ENCODE peak calls at places on chromosome 15, in five cellular contexts. One of them, this sample, is unnamed.

GRCh38 chr15:71448688-71449114 is 333.4 kb downstream of the THSD4 start:
- DNase-seq in H1: peak; percentile 39
- DNase-seq in GM12878: no peak
- DNase-seq in K562: peak; percentile 32
- DNase-seq in SK-N-SH: peak; percentile 47
- DNase-seq in this sample: peak; percentile 51

GRCh38 chr15:64045774-64046346 is 425 bp downstream of the DAPK2 start:
- DNase-seq in H1: no peak
- DNase-seq in GM12878: no peak
- DNase-seq in K562: no peak
- DNase-seq in SK-N-SH: peak; percentile 89
- DNase-seq in this sample: no peak

GRCh38 chr15:40841741-40842140 is 2.1 kb upstream of the SPINT1 start:
- DNase-seq in H1: no peak
- DNase-seq in GM12878: no peak
- DNase-seq in K562: no peak
- DNase-seq in SK-N-SH: no peak
- DNase-seq in this sample: no peak

GRCh38 chr15:60346077-60346476 is 51.7 kb downstream of the ANXA2 start:
- DNase-seq in H1: no peak
- DNase-seq in GM12878: no peak
- DNase-seq in K562: no peak
- DNase-seq in SK-N-SH: no peak
- DNase-seq in this sample: no peak

GRCh38 chr15:41512512-41513281 is 930 bp downstream of the LTK start:
- DNase-seq in H1: no peak
- DNase-seq in GM12878: no peak
- DNase-seq in K562: peak; percentile 69
- DNase-seq in SK-N-SH: peak; percentile 75
- DNase-seq in this sample: no peak

GRCh38 chr15:41575282-41575681 is 16.3 kb downstream of the TYRO3 start:
- DNase-seq in H1: no peak
- DNase-seq in GM12878: no peak
- DNase-seq in K562: no peak
- DNase-seq in SK-N-SH: no peak
- DNase-seq in this sample: no peak

GRCh38 chr15:63250312-63250965 is 27.0 kb upstream of the APH1B start:
- DNase-seq in H1: no peak
- DNase-seq in GM12878: no peak
- DNase-seq in K562: no peak
- DNase-seq in SK-N-SH: no peak
- DNase-seq in this sample: no peak

GRCh38 chr15:47576921-47577474 is 140.3 kb upstream of the SEMA6D start:
- DNase-seq in H1: no peak
- DNase-seq in GM12878: no peak
- DNase-seq in K562: no peak
- DNase-seq in SK-N-SH: no peak
- DNase-seq in this sample: no peak

GRCh38 chr15:40428183-40428582 is 12.6 kb upstream of the BAHD1 start:
- DNase-seq in H1: no peak
- DNase-seq in GM12878: no peak
- DNase-seq in K562: no peak
- DNase-seq in SK-N-SH: no peak
- DNase-seq in this sample: no peak

GRCh38 chr15:74642724-74643367 is 27.2 kb downstream of the CLK3 start:
- DNase-seq in H1: no peak
- DNase-seq in GM12878: no peak
- DNase-seq in K562: peak; percentile 55
- DNase-seq in SK-N-SH: no peak
- DNase-seq in this sample: no peak

GRCh38 chr15:81889480-81889871 is 156.3 kb downstream of the MEX3B start:
- DNase-seq in H1: no peak
- DNase-seq in GM12878: no peak
- DNase-seq in K562: no peak
- DNase-seq in SK-N-SH: no peak
- DNase-seq in this sample: no peak

GRCh38 chr15:91710072-91710471 is 143.4 kb upstream of the SLCO3A1 start:
- DNase-seq in H1: no peak
- DNase-seq in GM12878: no peak
- DNase-seq in K562: no peak
- DNase-seq in SK-N-SH: no peak
- DNase-seq in this sample: no peak

GRCh38 chr15:94253742-94254141 is 22.4 kb downstream of the MCTP2 start:
- DNase-seq in H1: no peak
- DNase-seq in GM12878: no peak
- DNase-seq in K562: no peak
- DNase-seq in SK-N-SH: no peak
- DNase-seq in this sample: no peak

GRCh38 chr15:74541494-74542191 is 623 bp downstream of the ARID3B start:
- DNase-seq in H1: no peak
- DNase-seq in GM12878: peak; percentile 74
- DNase-seq in K562: peak; percentile 66
- DNase-seq in SK-N-SH: peak; percentile 68
- DNase-seq in this sample: peak; percentile 29

GRCh38 chr15:90836296-90836871 is 32.0 kb upstream of the FURIN start:
- DNase-seq in H1: no peak
- DNase-seq in GM12878: no peak
- DNase-seq in K562: peak; percentile 66
- DNase-seq in SK-N-SH: no peak
- DNase-seq in this sample: peak; percentile 53

GRCh38 chr15:37079726-37080125 is 20.6 kb downstream of the MEIS2 start:
- DNase-seq in H1: no peak
- DNase-seq in GM12878: no peak
- DNase-seq in K562: no peak
- DNase-seq in SK-N-SH: no peak
- DNase-seq in this sample: no peak

GRCh38 chr15:94174399-94174802 is 57.0 kb upstream of the MCTP2 start:
- DNase-seq in H1: no peak
- DNase-seq in GM12878: peak; percentile 30
- DNase-seq in K562: no peak
- DNase-seq in SK-N-SH: no peak
- DNase-seq in this sample: no peak

GRCh38 chr15:57914350-57915055 is 151.0 kb downstream of the ALDH1A2 start:
- DNase-seq in H1: no peak
- DNase-seq in GM12878: no peak
- DNase-seq in K562: no peak
- DNase-seq in SK-N-SH: no peak
- DNase-seq in this sample: no peak

GRCh38 chr15:92901053-92901761 is 1.1 kb downstream of the CHD2 start:
- DNase-seq in H1: no peak
- DNase-seq in GM12878: no peak
- DNase-seq in K562: no peak
- DNase-seq in SK-N-SH: no peak
- DNase-seq in this sample: no peak

GRCh38 chr15:40367038-40367672 is 9.1 kb downstream of the DISP2 start:
- DNase-seq in H1: no peak
- DNase-seq in GM12878: no peak
- DNase-seq in K562: no peak
- DNase-seq in SK-N-SH: no peak
- DNase-seq in this sample: no peak

GRCh38 chr15:99477745-99478525 is 87.8 kb upstream of the MEF2A start:
- DNase-seq in H1: no peak
- DNase-seq in GM12878: no peak
- DNase-seq in K562: no peak
- DNase-seq in SK-N-SH: no peak
- DNase-seq in this sample: no peak

GRCh38 chr15:32987067-32987466 is 207.4 kb downstream of the FMN1 start:
- DNase-seq in H1: no peak
- DNase-seq in GM12878: no peak
- DNase-seq in K562: no peak
- DNase-seq in SK-N-SH: no peak
- DNase-seq in this sample: no peak

GRCh38 chr15:90097475-90097874 is 4.8 kb downstream of the IDH2 start:
- DNase-seq in H1: no peak
- DNase-seq in GM12878: peak; percentile 88
- DNase-seq in K562: no peak
- DNase-seq in SK-N-SH: no peak
- DNase-seq in this sample: no peak

GRCh38 chr15:52117549-52117948 is 5.0 kb upstream of the BCL2L10 start:
- DNase-seq in H1: no peak
- DNase-seq in GM12878: no peak
- DNase-seq in K562: no peak
- DNase-seq in SK-N-SH: no peak
- DNase-seq in this sample: no peak

GRCh38 chr15:43186003-43186353 is 775 bp downstream of the CCNDBP1 start:
- DNase-seq in H1: no peak
- DNase-seq in GM12878: no peak
- DNase-seq in K562: no peak
- DNase-seq in SK-N-SH: no peak
- DNase-seq in this sample: no peak

GRCh38 chr15:20356444-20357138 is 185.0 kb downstream of the GOLGA6L6 start:
- DNase-seq in H1: no peak
- DNase-seq in GM12878: no peak
- DNase-seq in K562: peak; percentile 91
- DNase-seq in SK-N-SH: peak; percentile 88
- DNase-seq in this sample: peak; percentile 45

GRCh38 chr15:92327033-92327432 is 66.6 kb upstream of the ST8SIA2 start:
- DNase-seq in H1: no peak
- DNase-seq in GM12878: no peak
- DNase-seq in K562: no peak
- DNase-seq in SK-N-SH: no peak
- DNase-seq in this sample: no peak

GRCh38 chr15:74616020-74616939 is 644 bp downstream of the CLK3 start:
- DNase-seq in H1: no peak
- DNase-seq in GM12878: no peak
- DNase-seq in K562: peak; percentile 63
- DNase-seq in SK-N-SH: peak; percentile 68
- DNase-seq in this sample: peak; percentile 54

GRCh38 chr15:41971089-41971892 is 1.1 kb downstream of the EHD4 start:
- DNase-seq in H1: no peak
- DNase-seq in GM12878: peak; percentile 89
- DNase-seq in K562: no peak
- DNase-seq in SK-N-SH: peak; percentile 72
- DNase-seq in this sample: peak; percentile 61

GRCh38 chr15:52653451-52653964 is 25.7 kb downstream of the ATOSA start:
- DNase-seq in H1: no peak
- DNase-seq in GM12878: no peak
- DNase-seq in K562: no peak
- DNase-seq in SK-N-SH: no peak
- DNase-seq in this sample: no peak

GRCh38 chr15:62391565-62392262 is 226.6 kb upstream of the C2CD4B start:
- DNase-seq in H1: no peak
- DNase-seq in GM12878: no peak
- DNase-seq in K562: peak; percentile 35
- DNase-seq in SK-N-SH: peak; percentile 85
- DNase-seq in this sample: peak; percentile 29

GRCh38 chr15:90871716-90872480 is 3.5 kb downstream of the FURIN start:
- DNase-seq in H1: no peak
- DNase-seq in GM12878: no peak
- DNase-seq in K562: peak; percentile 70
- DNase-seq in SK-N-SH: peak; percentile 79
- DNase-seq in this sample: no peak

GRCh38 chr15:68053997-68054657 is at the start of gene PIAS1:
- DNase-seq in H1: peak; percentile 82
- DNase-seq in GM12878: peak; percentile 73
- DNase-seq in K562: peak; percentile 98
- DNase-seq in SK-N-SH: peak; percentile 99
- DNase-seq in this sample: peak; percentile 89

GRCh38 chr15:61063875-61064320 is 165.2 kb downstream of the RORA start:
- DNase-seq in H1: no peak
- DNase-seq in GM12878: no peak
- DNase-seq in K562: no peak
- DNase-seq in SK-N-SH: no peak
- DNase-seq in this sample: no peak

GRCh38 chr15:50884583-50884982 is 23.9 kb upstream of the AP4E1 start:
- DNase-seq in H1: no peak
- DNase-seq in GM12878: no peak
- DNase-seq in K562: no peak
- DNase-seq in SK-N-SH: no peak
- DNase-seq in this sample: no peak
- TF ChIP-seq JUND in H1: no peak
- TF ChIP-seq JUND in GM12878: no peak
- TF ChIP-seq JUND in K562: no peak
- TF ChIP-seq JUND in SK-N-SH: no peak
- TF ChIP-seq JUND in this sample: no peak

DNA sequence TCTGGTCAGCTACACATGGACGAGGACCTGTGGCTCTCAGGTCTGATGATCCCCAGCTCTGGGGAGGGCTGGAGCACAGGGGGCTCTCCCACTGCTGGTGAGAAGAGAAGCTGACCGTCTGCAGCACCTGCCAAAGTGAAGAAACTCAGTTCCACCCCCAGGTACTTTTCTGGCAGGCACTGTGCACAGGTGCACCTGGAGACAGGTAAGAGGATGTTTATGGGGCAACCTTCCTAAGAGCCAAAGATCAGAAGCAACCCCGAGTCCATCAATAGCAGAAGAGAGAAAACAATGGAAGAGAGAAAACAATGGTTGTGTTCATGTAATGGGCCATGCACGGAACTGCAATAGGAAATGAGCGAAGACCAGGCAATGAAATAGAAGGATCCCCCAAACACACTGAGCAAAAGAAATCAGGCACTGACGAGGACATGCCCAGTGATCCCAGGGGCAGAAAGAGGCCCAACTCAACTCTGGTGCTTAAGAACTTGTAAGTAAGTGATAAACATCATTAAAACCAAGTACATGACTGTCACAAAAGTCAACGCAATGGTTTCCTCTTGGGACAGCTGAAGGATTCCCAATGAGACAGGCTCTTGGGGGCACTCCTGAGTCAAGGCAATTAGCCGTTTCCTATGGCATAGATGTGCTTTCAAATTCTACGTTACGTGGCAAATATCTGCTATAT is 95.0 kb upstream of the ALDH1A3 start:
- DNase-seq in H1: no peak
- DNase-seq in GM12878: no peak
- DNase-seq in K562: no peak
- DNase-seq in SK-N-SH: no peak
- DNase-seq in this sample: no peak
- TF ChIP-seq GABPA in H1: no peak
- TF ChIP-seq GABPA in GM12878: no peak
- TF ChIP-seq GABPA in K562: no peak
- TF ChIP-seq GABPA in SK-N-SH: no peak
- TF ChIP-seq GABPA in this sample: no peak

GRCh38 chr15:35533130-35534110 is 12.5 kb downstream of the DPH6 start:
- DNase-seq in H1: no peak
- DNase-seq in GM12878: no peak
- DNase-seq in K562: no peak
- DNase-seq in SK-N-SH: no peak
- DNase-seq in this sample: no peak
- TF ChIP-seq JUND in H1: no peak
- TF ChIP-seq JUND in GM12878: no peak
- TF ChIP-seq JUND in K562: no peak
- TF ChIP-seq JUND in SK-N-SH: peak; percentile 50
- TF ChIP-seq JUND in this sample: no peak

GRCh38 chr15:101827257-101827656 is 15.3 kb downstream of the OR4F15 start:
- DNase-seq in H1: no peak
- DNase-seq in GM12878: no peak
- DNase-seq in K562: no peak
- DNase-seq in SK-N-SH: no peak
- DNase-seq in this sample: no peak
- TF ChIP-seq GABPA in H1: no peak
- TF ChIP-seq GABPA in GM12878: no peak
- TF ChIP-seq GABPA in K562: no peak
- TF ChIP-seq GABPA in SK-N-SH: no peak
- TF ChIP-seq GABPA in this sample: no peak

GRCh38 chr15:83695246-83695645 is 41.3 kb downstream of the ADAMTSL3 start:
- DNase-seq in H1: no peak
- DNase-seq in GM12878: no peak
- DNase-seq in K562: no peak
- DNase-seq in SK-N-SH: no peak
- DNase-seq in this sample: no peak
- TF ChIP-seq JUND in H1: no peak
- TF ChIP-seq JUND in GM12878: no peak
- TF ChIP-seq JUND in K562: no peak
- TF ChIP-seq JUND in SK-N-SH: no peak
- TF ChIP-seq JUND in this sample: no peak